ENCODE peak calls at places on chromosomes 11 and 22, in six cellular contexts. R is IMR-90, B is testis, D is BE2C, V is neuronal stem cell, Z is ovary. A is an unnamed sample. For H3K27me3 and H3K4me1, the result is how much of the 10 kb centered on the place peaks cover.

GRCh38 chr22:24134090-24134846 is 47.0 kb upstream of the SUSD2 start:
- DNase-seq in R (no peak), V (peak), D (peak), B (peak), Z (peak), A (no peak)

GRCh38 chr11:87422566-87422965 is 384.8 kb downstream of the TMEM135 start:
- DNase-seq in B (no peak), R (peak), Z (no peak), D (no peak), V (no peak), A (no peak)

GRCh38 chr22:37817705-37818311 is 5.4 kb upstream of the GALR3 start:
- DNase-seq in D (peak), R (peak), V (peak), Z (peak), B (peak), A (peak)

GRCh38 chr11:33899383-33900037 is 7.6 kb upstream of the LMO2 start:
- DNase-seq in V (no peak), Z (peak), D (peak), R (peak), B (peak), A (peak)

GRCh38 chr22:40668611-40669390 is 10.5 kb upstream of the MCHR1 start:
- DNase-seq in D (no peak), V (no peak), R (peak), B (no peak), Z (no peak), A (no peak)

GRCh38 chr11:8906629-8907028 is 4.4 kb upstream of the AKIP1 start:
- DNase-seq in R (peak), B (no peak), Z (no peak), D (no peak), V (no peak), A (no peak)

GRCh38 chr11:12149672-12150225 is 39.4 kb downstream of the MICAL2 start:
- DNase-seq in V (no peak), R (peak), Z (no peak), D (no peak), B (peak), A (no peak)

GRCh38 chr11:88246680-88247079 is 71.4 kb upstream of the RAB38 start:
- DNase-seq in B (peak), D (no peak), Z (no peak), V (no peak), R (peak), A (no peak)

GRCh38 chr11:76684470-76684869 is 13.9 kb upstream of the LRRC32 start:
- DNase-seq in V (no peak), R (no peak), D (no peak), Z (no peak), B (no peak), A (no peak)

GRCh38 chr11:1390603-1391164 is 950 bp downstream of the BRSK2 start:
- DNase-seq in Z (peak), D (no peak), R (peak), V (no peak), B (peak), A (peak)

GRCh38 chr11:117457835-117458234 is 130.2 kb downstream of the CEP164 start:
- DNase-seq in B (no peak), Z (no peak), V (no peak), R (no peak), D (peak), A (no peak)

GRCh38 chr11:11841121-11841604 is 609 bp upstream of the USP47 start:
- DNase-seq in B (peak), V (no peak), R (no peak), Z (no peak), D (peak), A (peak)

GRCh38 chr11:126082251-126083109 is 19.8 kb upstream of the CDON start:
- DNase-seq in B (no peak), V (no peak), Z (no peak), R (no peak), D (no peak), A (no peak)

GRCh38 chr11:73157141-73158010 is 15.3 kb upstream of the FCHSD2 start:
- DNase-seq in Z (peak), B (peak), V (no peak), D (no peak), R (peak), A (no peak)

GRCh38 chr11:22829231-22830081 is at the start of gene SVIP:
- DNase-seq in Z (peak), V (peak), D (peak), B (peak), R (peak), A (peak)

GRCh38 chr11:123144707-123145106 is 50.3 kb downstream of the CLMP start:
- DNase-seq in R (no peak), V (no peak), D (no peak), Z (no peak), B (no peak), A (no peak)

GRCh38 chr11:22832315-22833041 is 2.9 kb upstream of the SVIP start:
- DNase-seq in B (no peak), V (no peak), R (no peak), D (no peak), Z (no peak), A (no peak)

GRCh38 chr11:116499396-116500001 is 273.3 kb downstream of the BUD13 start:
- DNase-seq in B (peak), D (peak), V (peak), Z (peak), R (peak), A (peak)

GRCh38 chr22:29706991-29707390 is 12.8 kb upstream of the CABP7 start:
- DNase-seq in D (peak), Z (no peak), V (no peak), R (no peak), B (no peak), A (no peak)

GRCh38 chr11:94623120-94623735 is 56.1 kb downstream of the PIWIL4 start:
- DNase-seq in R (peak), D (peak), V (peak), B (peak), Z (peak), A (peak)

GRCh38 chr11:122363306-122363705 is 247.3 kb upstream of the BLID start:
- DNase-seq in R (no peak), B (no peak), D (no peak), V (no peak), Z (no peak), A (no peak)

GRCh38 chr11:13009921-13010736 is 1.0 kb downstream of the RASSF10 start:
- DNase-seq in D (peak), Z (no peak), V (peak), R (peak), B (peak), A (peak)

GRCh38 chr11:133894956-133895549 is 49.7 kb upstream of the SPATA19 start:
- DNase-seq in D (no peak), Z (no peak), B (peak), R (no peak), V (no peak), A (no peak)

GRCh38 chr11:60912223-60912850 is 1.6 kb upstream of the TMEM109 start:
- DNase-seq in B (no peak), R (no peak), V (no peak), D (no peak), Z (no peak), A (no peak)

GRCh38 chr22:42236268-42236667 is 34.2 kb downstream of the TCF20 start:
- DNase-seq in D (no peak), V (no peak), Z (no peak), B (no peak), R (no peak), A (no peak)

GRCh38 chr11:34640050-34640971 is 19.4 kb downstream of the EHF start:
- DNase-seq in R (no peak), B (no peak), D (no peak), Z (no peak), V (no peak), A (peak)

GRCh38 chr11:2482199-2482598 is 37.4 kb downstream of the KCNQ1 start:
- DNase-seq in B (no peak), R (no peak), D (no peak), Z (no peak), V (no peak), A (no peak)

GRCh38 chr11:8932564-8933180 is at the start of gene C11orf16:
- DNase-seq in D (no peak), R (no peak), Z (no peak), V (no peak), B (no peak), A (no peak)

GRCh38 chr11:30196400-30197206 is 34.2 kb upstream of the FSHB start:
- DNase-seq in B (peak), V (peak), R (peak), D (peak), Z (peak), A (peak)

GRCh38 chr11:130846606-130847005 is 69.7 kb downstream of the SNX19 start:
- DNase-seq in V (no peak), D (no peak), Z (no peak), B (no peak), R (peak), A (no peak)

GRCh38 chr22:32079110-32080089 is 36.3 kb downstream of the SLC5A1 start:
- DNase-seq in D (no peak), Z (no peak), V (no peak), R (peak), B (peak), A (peak)

GRCh38 chr22:48936391-48936790 is 891.3 kb downstream of the BRD1 start:
- DNase-seq in B (no peak), D (no peak), V (no peak), R (no peak), Z (no peak), A (no peak)

GRCh38 chr11:46983598-46983997 is 47.0 kb downstream of the CSTPP1 start:
- DNase-seq in B (no peak), R (no peak), V (no peak), D (no peak), Z (no peak), A (no peak)

GRCh38 chr11:76380161-76380976 is 563 bp downstream of the THAP12 start:
- DNase-seq in R (peak), D (no peak), Z (no peak), V (peak), B (peak), A (no peak)

GRCh38 chr22:44659140-44659539 is 42.9 kb upstream of the PRR5 start:
- DNase-seq in R (no peak), B (no peak), Z (no peak), D (peak), V (no peak), A (no peak)

GRCh38 chr11:107710301-107710700 is 1.6 kb downstream of the SLN start:
- DNase-seq in V (no peak), D (no peak), B (no peak), Z (no peak), R (no peak), A (no peak)

GRCh38 chr11:108967571-108967970 is 302.7 kb downstream of the DDX10 start:
- DNase-seq in D (peak), R (no peak), V (no peak), B (peak), Z (no peak), A (no peak)

GRCh38 chr11:69964247-69964643 is 113.9 kb upstream of the ANO1 start:
- DNase-seq in V (no peak), D (no peak), Z (no peak), R (no peak), B (no peak), A (no peak)
- H3K27me3 ChIP-seq in V (under half), D (under half), Z (under half), R (under half), B (under half), A (under half)

GRCh38 chr22:36355362-36355761 is 32.4 kb downstream of the MYH9 start:
- DNase-seq in B (no peak), Z (no peak), V (no peak), R (peak), D (no peak), A (no peak)

GRCh38 chr22:36351921-36352774 is 35.6 kb downstream of the MYH9 start:
- DNase-seq in B (no peak), D (no peak), R (no peak), V (no peak), Z (no peak), A (no peak)

GRCh38 chr22:36355894-36356293 is 31.9 kb downstream of the MYH9 start:
- DNase-seq in V (no peak), R (no peak), D (no peak), Z (no peak), B (no peak), A (no peak)

GRCh38 chr22:36350751-36351594 is 36.8 kb downstream of the MYH9 start:
- DNase-seq in Z (peak), B (no peak), D (no peak), V (no peak), R (peak), A (peak)

GRCh38 chr22:36352775-36353507 is 34.8 kb downstream of the MYH9 start:
- DNase-seq in D (no peak), V (no peak), Z (peak), R (peak), B (peak), A (peak)
- H3K4me1 ChIP-seq in D (under half), V (under half), Z (under half), R (half or more), B (half or more), A (half or more)

GRCh38 chr11:119957951-119958350 is 180.0 kb downstream of the TRIM29 start:
- DNase-seq in R (no peak), B (no peak), Z (no peak), D (no peak), V (no peak), A (no peak)
- H3K27me3 ChIP-seq in R (under half), B (under half), Z (under half), D (under half), V (under half), A (under half)

GRCh38 chr11:92266821-92267220 is 42.2 kb downstream of the FAT3 start:
- DNase-seq in B (no peak), Z (no peak), D (peak), V (no peak), R (no peak), A (peak)
- H3K4me1 ChIP-seq in B (under half), Z (under half), D (under half), V (under half), R (under half), A (under half)

GRCh38 chr22:22182990-22183264 is 61.7 kb upstream of the VPREB1 start:
- DNase-seq in B (no peak), R (no peak), V (no peak), D (no peak), Z (no peak), A (no peak)

GRCh38 chr22:22187299-22187698 is 57.3 kb upstream of the VPREB1 start:
- DNase-seq in Z (no peak), D (no peak), V (no peak), R (no peak), B (no peak), A (no peak)

GRCh38 chr22:22185217-22185616 is 59.4 kb upstream of the VPREB1 start:
- DNase-seq in D (no peak), B (no peak), V (no peak), Z (no peak), R (no peak), A (no peak)

GRCh38 chr22:22184277-22184807 is 60.2 kb upstream of the VPREB1 start:
- DNase-seq in D (no peak), V (no peak), Z (no peak), R (no peak), B (no peak), A (no peak)

DNA sequence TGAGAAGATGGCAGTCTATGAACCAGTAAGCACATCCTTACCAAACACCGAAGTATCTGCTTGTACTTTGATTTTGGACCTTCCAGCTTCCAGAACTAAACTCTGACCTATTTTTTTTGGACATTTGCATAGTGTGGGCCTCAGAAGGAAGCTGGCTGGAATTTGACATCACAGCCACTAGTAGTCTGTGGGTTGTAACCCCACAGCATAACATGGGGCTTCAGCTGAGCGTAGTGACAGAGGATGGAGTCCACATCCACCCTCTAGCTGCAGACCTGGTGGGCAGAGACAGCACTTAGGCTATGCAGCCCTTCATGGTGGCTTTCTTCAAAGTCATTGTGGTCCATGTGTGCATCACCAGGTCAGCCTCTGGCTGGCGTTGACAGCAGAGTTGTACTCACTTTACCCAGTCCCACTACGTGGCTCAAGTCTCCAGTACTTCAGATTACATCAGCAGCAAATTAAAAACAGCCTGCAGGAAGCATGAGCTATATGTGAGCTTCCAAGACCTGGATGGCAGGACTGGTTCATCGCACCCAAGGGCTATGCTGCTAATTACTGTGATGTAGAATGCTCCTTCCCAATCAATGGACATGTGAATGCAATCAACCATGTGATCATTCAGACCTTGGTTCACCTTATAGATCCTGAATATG is 58.6 kb upstream of the VPREB1 start:
- DNase-seq in D (no peak), Z (no peak), B (no peak), R (no peak), V (no peak), A (no peak)
- H3K27me3 ChIP-seq in D (under half), Z (under half), B (under half), R (under half), V (under half), A (under half)

DNA sequence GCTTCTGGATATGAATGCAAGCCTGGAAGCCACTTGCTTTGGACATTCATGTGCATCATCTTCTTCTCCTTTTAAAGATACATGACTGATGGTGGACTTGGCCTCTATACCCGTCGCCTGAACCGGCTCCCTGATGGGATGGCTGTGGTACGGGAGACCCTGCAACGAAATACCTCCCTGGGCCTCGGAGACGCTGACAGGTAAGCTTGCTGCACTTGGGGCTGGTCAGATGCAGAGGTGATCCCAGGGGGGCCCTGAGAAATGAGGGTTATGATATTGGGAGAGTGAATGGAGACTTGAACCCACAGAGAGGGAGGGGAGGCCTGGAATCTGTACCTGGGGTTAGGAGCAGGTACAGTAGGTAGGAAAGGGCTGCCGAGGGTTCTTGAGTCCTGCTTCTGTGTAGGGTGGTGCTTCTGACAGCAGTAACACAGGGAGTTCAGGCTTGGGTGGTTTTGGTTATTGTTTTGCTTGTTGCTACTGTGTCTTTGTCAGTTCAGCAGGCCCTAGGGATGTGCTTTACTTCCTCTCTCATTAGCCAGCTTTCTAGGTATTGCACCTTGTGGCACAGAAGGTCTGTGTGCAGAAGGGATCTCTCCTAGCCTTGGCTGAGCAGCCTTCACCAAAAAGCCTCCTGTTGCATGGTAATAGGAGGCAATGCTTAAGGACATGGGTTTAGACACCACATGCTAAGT is 176.1 kb downstream of the DBX1 start:
- DNase-seq in D (no peak), Z (no peak), R (no peak), B (no peak), V (no peak), A (no peak)
- H3K4me1 ChIP-seq in D (under half), Z (under half), R (under half), B (under half), V (under half), A (under half)

A was measured in pancreas.